ENCODE peak calls at places on chromosomes 5 and 9, in nine cellular contexts. I is pancreas, W is brain microvascular endothelial cell, C is WERI-Rb-1, H is right atrium auricular region, V is tibial artery, P is transverse colon, L is SK-N-SH, S is tibial nerve. E is an unnamed sample. For H3K27me3, the result is how much of the 10 kb centered on the place peaks cover.

GRCh38 chr9:90012825-90013425 is 408.1 kb downstream of the GADD45G start:
- DNase-seq in P (no peak), H (no peak), S (no peak), I (no peak), C (no peak), V (no peak), W (no peak), L (no peak), E (no peak)

GRCh38 chr5:68239485-68239884 is 23.9 kb downstream of the PIK3R1 start:
- DNase-seq in V (peak), I (no peak), C (no peak), S (peak), L (peak), W (peak), H (peak), P (peak), E (no peak)

GRCh38 chr5:16727937-16728336 is 111.1 kb upstream of the RETREG1 start:
- DNase-seq in C (no peak), I (no peak), W (no peak), P (peak), L (no peak), S (no peak), H (no peak), V (peak), E (no peak)

GRCh38 chr5:74030371-74030770 is 404.4 kb downstream of the ARHGEF28 start:
- DNase-seq in I (no peak), V (no peak), C (no peak), W (no peak), L (no peak), P (no peak), H (no peak), S (no peak), E (no peak)

GRCh38 chr5:9196403-9197224 is 349.3 kb downstream of the SEMA5A start:
- DNase-seq in S (no peak), V (no peak), W (peak), L (no peak), H (no peak), C (no peak), P (no peak), I (no peak), E (no peak)

GRCh38 chr5:57749396-57749795 is 266.8 kb upstream of the ACTBL2 start:
- DNase-seq in P (no peak), V (no peak), I (no peak), L (no peak), H (no peak), W (no peak), S (no peak), C (no peak), E (no peak)

GRCh38 chr9:16921855-16922254 is 51.4 kb upstream of the BNC2 start:
- DNase-seq in C (no peak), I (no peak), H (no peak), V (no peak), L (no peak), S (no peak), W (no peak), P (no peak), E (no peak)

GRCh38 chr9:93280661-93281259 is 96.8 kb downstream of the WNK2 start:
- DNase-seq in C (no peak), L (no peak), H (no peak), W (no peak), I (no peak), V (no peak), P (no peak), S (no peak), E (no peak)

GRCh38 chr5:113546711-113547159 is 33.2 kb downstream of the YTHDC2 start:
- DNase-seq in I (no peak), P (no peak), C (no peak), W (peak), L (no peak), H (no peak), S (no peak), V (no peak), E (no peak)

GRCh38 chr5:175542966-175543235 is 64.5 kb downstream of the SFXN1 start:
- DNase-seq in W (no peak), P (no peak), H (no peak), C (no peak), I (no peak), S (no peak), L (no peak), V (no peak), E (no peak)

GRCh38 chr9:71306134-71306533 is 184.7 kb upstream of the TRPM3 start:
- DNase-seq in S (no peak), P (no peak), W (no peak), H (no peak), V (no peak), I (no peak), C (no peak), L (no peak), E (no peak)

GRCh38 chr5:83179966-83180365 is 102.6 kb downstream of the XRCC4 start:
- DNase-seq in P (no peak), L (no peak), C (no peak), V (no peak), H (no peak), I (no peak), S (no peak), W (no peak), E (no peak)

GRCh38 chr5:55554879-55555278 is 20.1 kb upstream of the PLPP1 start:
- DNase-seq in L (no peak), C (no peak), P (no peak), W (no peak), V (no peak), S (no peak), I (no peak), H (no peak), E (no peak)

GRCh38 chr5:120405923-120406322 is 58.2 kb upstream of the PRR16 start:
- DNase-seq in P (no peak), V (no peak), I (no peak), C (no peak), H (no peak), S (no peak), L (no peak), W (peak), E (no peak)

GRCh38 chr9:93956183-93956784 is 1.1 kb upstream of the BARX1 start:
- DNase-seq in H (no peak), V (no peak), C (no peak), L (no peak), W (no peak), P (no peak), I (no peak), S (no peak), E (no peak)

GRCh38 chr5:60161340-60161934 is 267.9 kb upstream of the PDE4D start:
- DNase-seq in H (no peak), P (no peak), L (peak), S (no peak), W (peak), C (no peak), V (no peak), I (no peak), E (no peak)

GRCh38 chr5:87195616-87196015 is 72.1 kb upstream of the RASA1 start:
- DNase-seq in P (no peak), V (no peak), H (no peak), C (no peak), S (no peak), I (no peak), L (no peak), W (peak), E (no peak)

GRCh38 chr9:96061293-96061987 is 185.9 kb downstream of the ERCC6L2 start:
- DNase-seq in I (no peak), V (peak), H (peak), P (no peak), W (peak), L (peak), C (peak), S (no peak), E (peak)

GRCh38 chr9:88652876-88653275 is 117.9 kb downstream of the NXNL2 start:
- DNase-seq in I (no peak), V (no peak), S (no peak), W (no peak), C (no peak), L (no peak), P (no peak), H (no peak), E (no peak)

GRCh38 chr9:123358181-123358894 is 2.3 kb downstream of the CRB2 start:
- DNase-seq in L (peak), W (no peak), P (no peak), S (no peak), H (no peak), V (no peak), C (no peak), I (no peak), E (peak)

GRCh38 chr5:135040331-135041144 is 6.5 kb upstream of the PITX1 start:
- DNase-seq in C (no peak), P (no peak), W (no peak), V (no peak), L (peak), I (no peak), S (no peak), H (no peak), E (no peak)

GRCh38 chr5:112628219-112628618 is 109.5 kb upstream of the APC start:
- DNase-seq in L (no peak), P (no peak), S (no peak), V (no peak), C (no peak), I (no peak), H (no peak), W (no peak), E (no peak)

GRCh38 chr9:27817747-27818146 is 244.5 kb upstream of the C9orf72 start:
- DNase-seq in S (no peak), L (no peak), I (no peak), W (no peak), V (no peak), H (no peak), P (no peak), C (no peak), E (no peak)

GRCh38 chr5:36638056-36638455 is 31.6 kb downstream of the SLC1A3 start:
- DNase-seq in L (no peak), V (no peak), I (no peak), S (no peak), W (no peak), P (no peak), H (no peak), C (no peak), E (no peak)

GRCh38 chr9:125544988-125545651 is 161.9 kb downstream of the MAPKAP1 start:
- DNase-seq in C (no peak), P (no peak), L (no peak), V (no peak), H (no peak), S (no peak), I (no peak), W (peak), E (peak)

DNA sequence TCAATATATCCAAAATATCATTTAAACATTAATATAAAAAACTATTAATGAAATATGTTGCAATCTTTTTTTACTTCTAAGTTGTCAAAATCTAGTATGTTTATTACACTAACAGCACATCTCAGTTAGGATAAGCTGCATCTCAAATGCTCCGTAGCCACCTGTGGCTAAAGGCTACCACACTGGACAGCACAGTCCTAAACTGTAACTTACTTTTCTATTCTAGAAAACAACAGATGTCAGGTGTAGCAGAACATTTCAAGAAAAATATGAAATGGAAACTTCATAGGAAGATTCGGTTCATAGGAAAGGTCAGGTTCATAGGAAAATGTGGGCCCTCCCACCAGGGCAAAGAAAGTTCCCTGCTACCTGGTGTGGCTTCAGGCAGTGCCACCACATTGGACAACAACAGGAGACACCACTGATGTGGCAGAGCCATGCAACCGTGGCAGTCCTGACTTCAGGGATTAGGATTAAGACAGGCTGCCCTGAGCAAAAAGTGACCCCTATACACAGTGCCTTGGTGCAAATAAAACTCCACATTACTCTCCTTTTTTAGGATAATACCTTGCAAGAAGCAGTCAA is 197.8 kb upstream of the NR4A3 start:
- DNase-seq in P (no peak), S (no peak), C (no peak), L (no peak), V (no peak), I (no peak), W (no peak), H (no peak), E (no peak)
- H3K27me3 ChIP-seq in P (under half), S (under half), C (under half), L (under half), V (under half), I (under half), W (under half), H (under half), E (under half)

DNA sequence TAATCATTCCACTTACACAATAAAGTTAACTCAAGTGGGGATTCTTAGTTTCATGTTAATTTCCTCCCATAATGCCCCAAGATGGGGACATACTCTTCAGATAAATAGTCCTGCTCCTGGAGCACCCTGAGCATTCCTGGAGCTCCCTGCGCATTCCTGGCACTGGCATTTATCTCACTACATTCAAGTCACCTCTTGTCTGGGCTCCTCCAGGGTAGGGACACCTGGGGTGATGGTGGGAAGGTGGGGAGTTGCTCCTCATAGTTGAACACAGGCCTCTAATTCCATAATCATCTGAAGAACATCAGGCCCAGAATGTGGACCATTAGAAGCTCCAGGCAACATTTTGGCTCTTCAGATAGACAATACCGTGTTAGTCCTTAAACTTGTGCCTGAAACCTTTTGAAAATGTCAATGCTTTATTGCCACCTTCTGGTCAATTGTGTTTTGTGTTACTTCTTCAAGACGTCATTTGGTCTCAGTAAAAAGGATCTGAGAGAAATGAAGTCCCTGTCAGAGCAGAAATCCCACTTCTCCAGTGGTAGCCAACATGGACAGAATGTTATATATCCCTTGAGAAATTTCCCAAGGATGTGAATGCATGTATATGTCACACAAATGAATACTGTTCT is 14.2 kb upstream of the AGGF1 start:
- DNase-seq in I (no peak), C (no peak), L (no peak), P (no peak), H (no peak), V (no peak), W (peak), S (no peak), E (no peak)
- TF ChIP-seq CTCF in I (no peak), C (peak), L (peak), P (no peak), H (peak), V (peak), W (peak), S (peak), E (peak)

DNA sequence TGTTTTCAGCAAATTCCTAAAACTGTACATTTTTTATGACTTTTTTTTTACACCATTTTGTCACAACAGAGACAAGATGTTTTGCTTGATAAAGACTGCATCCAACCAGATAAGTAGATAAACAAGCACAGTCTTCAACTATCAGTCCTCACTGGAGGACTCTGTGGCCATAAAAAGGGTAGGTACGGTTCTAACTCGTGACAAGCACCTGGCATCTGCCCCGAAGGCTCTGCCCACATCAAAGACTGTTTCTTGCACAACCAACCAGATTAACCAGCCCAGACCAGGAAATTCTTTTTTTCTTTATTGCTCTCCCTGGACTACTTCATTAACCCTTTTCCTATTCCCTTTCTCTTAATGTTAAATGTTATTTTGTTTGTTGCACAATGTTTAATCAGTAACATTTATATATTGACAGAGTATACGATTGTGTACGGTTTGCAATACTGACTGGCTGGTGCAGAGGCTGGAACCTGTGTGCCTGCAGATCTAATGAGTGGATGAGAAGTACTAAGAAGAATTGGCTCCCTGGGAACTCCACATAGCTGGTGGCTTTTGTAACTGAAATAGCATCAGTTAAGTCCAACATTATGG is 74.1 kb downstream of the SERINC5 start:
- DNase-seq in S (no peak), I (no peak), W (no peak), H (no peak), P (peak), L (no peak), V (no peak), C (no peak), E (no peak)
- H3K4me3 ChIP-seq in S (no peak), I (no peak), W (no peak), H (no peak), P (no peak), L (no peak), V (no peak), C (no peak), E (no peak)

DNA sequence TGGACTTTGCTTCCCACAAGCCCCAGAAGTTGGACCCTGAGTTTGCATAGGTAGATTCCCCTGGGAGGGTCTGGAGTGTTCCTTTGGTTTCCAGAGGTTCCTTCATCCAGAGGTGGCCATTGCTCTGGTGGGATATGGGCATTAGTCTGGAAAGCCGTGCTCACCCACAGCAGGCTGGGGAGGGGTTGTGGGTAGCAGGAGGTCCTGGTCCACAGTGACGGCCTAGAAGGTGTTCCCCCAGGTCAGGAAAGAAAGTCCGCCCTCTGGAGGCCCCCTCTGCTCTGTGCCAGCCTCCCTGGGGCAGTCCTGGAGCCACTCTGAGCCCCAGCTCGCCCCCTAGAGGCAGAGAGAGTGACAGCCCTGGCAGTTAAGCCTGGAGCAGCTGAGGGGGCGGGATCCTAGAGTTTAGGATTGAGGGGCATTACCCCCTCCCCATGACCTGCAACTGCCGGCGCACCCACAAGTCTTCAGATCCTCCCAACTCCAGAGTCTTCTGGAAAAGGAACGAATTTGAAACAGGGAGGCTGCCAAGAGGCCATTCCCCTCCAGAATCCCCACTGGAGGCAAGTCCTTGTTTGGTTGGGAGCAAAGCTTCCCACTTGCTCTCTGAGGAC is 36.8 kb downstream of the NDST1 start:
- DNase-seq in W (peak), L (peak), I (peak), P (peak), S (peak), C (peak), H (peak), V (peak), E (peak)
- H3K27me3 ChIP-seq in W (under half), L (under half), I (under half), P (under half), S (under half), C (under half), H (under half), V (under half), E (under half)

GRCh38 chr5:143208781-143209510 is 194.5 kb downstream of the NR3C1 start:
- DNase-seq in P (no peak), I (no peak), W (no peak), C (no peak), H (no peak), V (no peak), L (no peak), S (no peak), E (no peak)
- TF ChIP-seq CTCF in P (no peak), I (no peak), W (peak), C (peak), H (no peak), V (no peak), L (peak), S (no peak), E (no peak)

DNA sequence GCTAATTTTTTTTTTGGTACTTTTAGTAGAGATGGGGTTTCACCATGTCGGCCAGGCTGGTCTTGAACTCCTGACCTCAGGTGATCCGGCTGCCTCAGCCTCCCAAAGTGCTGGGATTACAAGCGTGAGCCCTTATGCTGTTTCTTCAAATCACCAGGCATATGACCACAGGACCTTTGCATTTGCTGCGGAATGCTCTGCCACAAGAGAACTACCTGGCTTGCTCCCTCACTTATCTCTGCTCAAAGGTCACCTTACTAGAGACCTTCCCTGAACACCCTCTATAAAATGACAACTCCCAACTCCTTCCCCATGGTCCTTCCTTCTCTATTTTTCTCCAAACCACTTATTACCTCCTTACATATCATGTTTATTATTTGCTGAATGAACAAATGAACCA is 1.4 kb downstream of the ZER1 start:
- DNase-seq in H (no peak), I (no peak), V (no peak), S (no peak), L (no peak), P (no peak), C (no peak), W (no peak), E (no peak)
- H3K4me3 ChIP-seq in H (no peak), I (no peak), V (no peak), S (no peak), L (peak), P (no peak), C (no peak), W (no peak), E (peak)

GRCh38 chr9:132572921-132573320 is 9.5 kb upstream of the BARHL1 start:
- DNase-seq in S (no peak), L (no peak), V (no peak), I (no peak), W (peak), H (no peak), C (peak), P (no peak), E (no peak)

GRCh38 chr9:132577119-132577518 is 5.3 kb upstream of the BARHL1 start:
- DNase-seq in P (no peak), I (no peak), H (no peak), V (no peak), L (no peak), W (no peak), C (no peak), S (no peak), E (no peak)

GRCh38 chr9:132571806-132572600 is 10.4 kb upstream of the BARHL1 start:
- DNase-seq in I (no peak), V (no peak), H (no peak), W (no peak), P (no peak), L (no peak), S (no peak), C (no peak), E (no peak)

GRCh38 chr9:132575811-132576210 is 6.6 kb upstream of the BARHL1 start:
- DNase-seq in V (no peak), C (no peak), I (no peak), S (no peak), P (no peak), W (no peak), H (no peak), L (no peak), E (no peak)

GRCh38 chr9:132575005-132575609 is 7.3 kb upstream of the BARHL1 start:
- DNase-seq in P (peak), S (no peak), L (peak), H (no peak), I (peak), C (peak), W (peak), V (peak), E (peak)
- H3K27me3 ChIP-seq in P (half or more), S (under half), L (under half), H (under half), I (under half), C (under half), W (under half), V (half or more), E (under half)